ENCODE peak calls at places on chromosome 4, in ten cellular contexts. One of them, this sample, is unnamed.

GRCh38 chr4:73734405-73735070 is 5.8 kb upstream of the CXCL8 start:
- DNase-seq in GM03348: peak; percentile 54
- DNase-seq in brain pericyte: no peak
- DNase-seq in activated T-cell treated with anti-CD3 and anti-CD28 coated beads for 48 hours: no peak
- DNase-seq in mammary epithelial cell: peak; percentile 33
- DNase-seq in kidney epithelial cell: no peak
- DNase-seq in NCI-H1417: no peak
- DNase-seq in activated CD4-positive, alpha-beta T cell treated with anti-CD3 and anti-CD28 coated beads, Interleukin-2, amount 10 ng/mL, durations not matched to agents 7 days and 5 days: no peak
- DNase-seq in choroid plexus epithelial cell: peak; percentile 73
- DNase-seq in naive thymus-derived CD8-positive, alpha-beta T cell: no peak
- DNase-seq in this sample: no peak

GRCh38 chr4:54913751-54914526 is 211.5 kb downstream of the KDR start:
- DNase-seq in GM03348: no peak
- DNase-seq in brain pericyte: peak; percentile 42
- DNase-seq in activated T-cell treated with anti-CD3 and anti-CD28 coated beads for 48 hours: no peak
- DNase-seq in mammary epithelial cell: no peak
- DNase-seq in kidney epithelial cell: no peak
- DNase-seq in NCI-H1417: no peak
- DNase-seq in activated CD4-positive, alpha-beta T cell treated with anti-CD3 and anti-CD28 coated beads, Interleukin-2, amount 10 ng/mL, durations not matched to agents 7 days and 5 days: no peak
- DNase-seq in choroid plexus epithelial cell: no peak
- DNase-seq in naive thymus-derived CD8-positive, alpha-beta T cell: no peak
- DNase-seq in this sample: no peak

GRCh38 chr4:147833254-147833653 is 101.4 kb downstream of the ARHGAP10 start:
- DNase-seq in GM03348: no peak
- DNase-seq in brain pericyte: no peak
- DNase-seq in activated T-cell treated with anti-CD3 and anti-CD28 coated beads for 48 hours: no peak
- DNase-seq in mammary epithelial cell: peak; percentile 54
- DNase-seq in kidney epithelial cell: peak; percentile 58
- DNase-seq in NCI-H1417: no peak
- DNase-seq in activated CD4-positive, alpha-beta T cell treated with anti-CD3 and anti-CD28 coated beads, Interleukin-2, amount 10 ng/mL, durations not matched to agents 7 days and 5 days: no peak
- DNase-seq in choroid plexus epithelial cell: peak; percentile 52
- DNase-seq in naive thymus-derived CD8-positive, alpha-beta T cell: no peak
- DNase-seq in this sample: no peak

GRCh38 chr4:139913398-139913990 is 240.5 kb downstream of the MAML3 start:
- DNase-seq in GM03348: no peak
- DNase-seq in brain pericyte: no peak
- DNase-seq in activated T-cell treated with anti-CD3 and anti-CD28 coated beads for 48 hours: no peak
- DNase-seq in mammary epithelial cell: no peak
- DNase-seq in kidney epithelial cell: no peak
- DNase-seq in NCI-H1417: no peak
- DNase-seq in activated CD4-positive, alpha-beta T cell treated with anti-CD3 and anti-CD28 coated beads, Interleukin-2, amount 10 ng/mL, durations not matched to agents 7 days and 5 days: no peak
- DNase-seq in choroid plexus epithelial cell: peak; percentile 70
- DNase-seq in naive thymus-derived CD8-positive, alpha-beta T cell: no peak
- DNase-seq in this sample: no peak

GRCh38 chr4:73718375-73719373 is 21.7 kb upstream of the CXCL8 start:
- DNase-seq in GM03348: peak; percentile 17
- DNase-seq in brain pericyte: no peak
- DNase-seq in activated T-cell treated with anti-CD3 and anti-CD28 coated beads for 48 hours: no peak
- DNase-seq in mammary epithelial cell: peak; percentile 40
- DNase-seq in kidney epithelial cell: no peak
- DNase-seq in NCI-H1417: no peak
- DNase-seq in activated CD4-positive, alpha-beta T cell treated with anti-CD3 and anti-CD28 coated beads, Interleukin-2, amount 10 ng/mL, durations not matched to agents 7 days and 5 days: no peak
- DNase-seq in choroid plexus epithelial cell: no peak
- DNase-seq in naive thymus-derived CD8-positive, alpha-beta T cell: no peak
- DNase-seq in this sample: peak; percentile 31

GRCh38 chr4:158588777-158589176 is 67.1 kb downstream of the RXFP1 start:
- DNase-seq in GM03348: no peak
- DNase-seq in brain pericyte: no peak
- DNase-seq in activated T-cell treated with anti-CD3 and anti-CD28 coated beads for 48 hours: no peak
- DNase-seq in mammary epithelial cell: no peak
- DNase-seq in kidney epithelial cell: no peak
- DNase-seq in NCI-H1417: no peak
- DNase-seq in activated CD4-positive, alpha-beta T cell treated with anti-CD3 and anti-CD28 coated beads, Interleukin-2, amount 10 ng/mL, durations not matched to agents 7 days and 5 days: no peak
- DNase-seq in choroid plexus epithelial cell: peak; percentile 35
- DNase-seq in naive thymus-derived CD8-positive, alpha-beta T cell: no peak
- DNase-seq in this sample: no peak

GRCh38 chr4:2497931-2498330 is 29.0 kb downstream of the RNF4 start:
- DNase-seq in GM03348: no peak
- DNase-seq in brain pericyte: no peak
- DNase-seq in activated T-cell treated with anti-CD3 and anti-CD28 coated beads for 48 hours: no peak
- DNase-seq in mammary epithelial cell: no peak
- DNase-seq in kidney epithelial cell: no peak
- DNase-seq in NCI-H1417: no peak
- DNase-seq in activated CD4-positive, alpha-beta T cell treated with anti-CD3 and anti-CD28 coated beads, Interleukin-2, amount 10 ng/mL, durations not matched to agents 7 days and 5 days: no peak
- DNase-seq in choroid plexus epithelial cell: no peak
- DNase-seq in naive thymus-derived CD8-positive, alpha-beta T cell: no peak
- DNase-seq in this sample: no peak

GRCh38 chr4:188941524-188942109 is 802.4 kb downstream of the TRIML1 start:
- DNase-seq in GM03348: peak; percentile 75
- DNase-seq in brain pericyte: peak; percentile 63
- DNase-seq in activated T-cell treated with anti-CD3 and anti-CD28 coated beads for 48 hours: no peak
- DNase-seq in mammary epithelial cell: peak; percentile 99
- DNase-seq in kidney epithelial cell: peak; percentile 100
- DNase-seq in NCI-H1417: no peak
- DNase-seq in activated CD4-positive, alpha-beta T cell treated with anti-CD3 and anti-CD28 coated beads, Interleukin-2, amount 10 ng/mL, durations not matched to agents 7 days and 5 days: no peak
- DNase-seq in choroid plexus epithelial cell: peak; percentile 88
- DNase-seq in naive thymus-derived CD8-positive, alpha-beta T cell: no peak
- DNase-seq in this sample: peak; percentile 72

GRCh38 chr4:139835006-139835405 is 169.4 kb downstream of the MGST2 start:
- DNase-seq in GM03348: no peak
- DNase-seq in brain pericyte: no peak
- DNase-seq in activated T-cell treated with anti-CD3 and anti-CD28 coated beads for 48 hours: no peak
- DNase-seq in mammary epithelial cell: no peak
- DNase-seq in kidney epithelial cell: peak; percentile 31
- DNase-seq in NCI-H1417: no peak
- DNase-seq in activated CD4-positive, alpha-beta T cell treated with anti-CD3 and anti-CD28 coated beads, Interleukin-2, amount 10 ng/mL, durations not matched to agents 7 days and 5 days: no peak
- DNase-seq in choroid plexus epithelial cell: no peak
- DNase-seq in naive thymus-derived CD8-positive, alpha-beta T cell: no peak
- DNase-seq in this sample: no peak

GRCh38 chr4:19224820-19225219 is 1026.9 kb upstream of the SLIT2 start:
- DNase-seq in GM03348: peak; percentile 32
- DNase-seq in brain pericyte: no peak
- DNase-seq in activated T-cell treated with anti-CD3 and anti-CD28 coated beads for 48 hours: no peak
- DNase-seq in mammary epithelial cell: no peak
- DNase-seq in kidney epithelial cell: no peak
- DNase-seq in NCI-H1417: peak; percentile 22
- DNase-seq in activated CD4-positive, alpha-beta T cell treated with anti-CD3 and anti-CD28 coated beads, Interleukin-2, amount 10 ng/mL, durations not matched to agents 7 days and 5 days: no peak
- DNase-seq in choroid plexus epithelial cell: peak; percentile 56
- DNase-seq in naive thymus-derived CD8-positive, alpha-beta T cell: no peak
- DNase-seq in this sample: peak; percentile 60

GRCh38 chr4:35900608-35901243 is 343.6 kb downstream of the ARAP2 start:
- DNase-seq in GM03348: no peak
- DNase-seq in brain pericyte: no peak
- DNase-seq in activated T-cell treated with anti-CD3 and anti-CD28 coated beads for 48 hours: no peak
- DNase-seq in mammary epithelial cell: no peak
- DNase-seq in kidney epithelial cell: no peak
- DNase-seq in NCI-H1417: no peak
- DNase-seq in activated CD4-positive, alpha-beta T cell treated with anti-CD3 and anti-CD28 coated beads, Interleukin-2, amount 10 ng/mL, durations not matched to agents 7 days and 5 days: no peak
- DNase-seq in choroid plexus epithelial cell: no peak
- DNase-seq in naive thymus-derived CD8-positive, alpha-beta T cell: no peak
- DNase-seq in this sample: peak; percentile 23

GRCh38 chr4:69156913-69157312 is 57.6 kb downstream of the UGT2B11 start:
- DNase-seq in GM03348: no peak
- DNase-seq in brain pericyte: no peak
- DNase-seq in activated T-cell treated with anti-CD3 and anti-CD28 coated beads for 48 hours: no peak
- DNase-seq in mammary epithelial cell: peak; percentile 1
- DNase-seq in kidney epithelial cell: no peak
- DNase-seq in NCI-H1417: no peak
- DNase-seq in activated CD4-positive, alpha-beta T cell treated with anti-CD3 and anti-CD28 coated beads, Interleukin-2, amount 10 ng/mL, durations not matched to agents 7 days and 5 days: no peak
- DNase-seq in choroid plexus epithelial cell: peak; percentile 24
- DNase-seq in naive thymus-derived CD8-positive, alpha-beta T cell: no peak
- DNase-seq in this sample: peak; percentile 51

GRCh38 chr4:41363384-41363981 is 106.8 kb downstream of the UCHL1 start:
- DNase-seq in GM03348: peak; percentile 70
- DNase-seq in brain pericyte: no peak
- DNase-seq in activated T-cell treated with anti-CD3 and anti-CD28 coated beads for 48 hours: no peak
- DNase-seq in mammary epithelial cell: no peak
- DNase-seq in kidney epithelial cell: peak; percentile 50
- DNase-seq in NCI-H1417: no peak
- DNase-seq in activated CD4-positive, alpha-beta T cell treated with anti-CD3 and anti-CD28 coated beads, Interleukin-2, amount 10 ng/mL, durations not matched to agents 7 days and 5 days: no peak
- DNase-seq in choroid plexus epithelial cell: peak; percentile 22
- DNase-seq in naive thymus-derived CD8-positive, alpha-beta T cell: no peak
- DNase-seq in this sample: no peak

GRCh38 chr4:8334786-8335460 is 65.4 kb downstream of the HTRA3 start:
- DNase-seq in GM03348: no peak
- DNase-seq in brain pericyte: no peak
- DNase-seq in activated T-cell treated with anti-CD3 and anti-CD28 coated beads for 48 hours: no peak
- DNase-seq in mammary epithelial cell: no peak
- DNase-seq in kidney epithelial cell: no peak
- DNase-seq in NCI-H1417: no peak
- DNase-seq in activated CD4-positive, alpha-beta T cell treated with anti-CD3 and anti-CD28 coated beads, Interleukin-2, amount 10 ng/mL, durations not matched to agents 7 days and 5 days: no peak
- DNase-seq in choroid plexus epithelial cell: no peak
- DNase-seq in naive thymus-derived CD8-positive, alpha-beta T cell: no peak
- DNase-seq in this sample: no peak

GRCh38 chr4:38189445-38189844 is 229.2 kb downstream of the PTTG2 start:
- DNase-seq in GM03348: peak; percentile 44
- DNase-seq in brain pericyte: peak; percentile 45
- DNase-seq in activated T-cell treated with anti-CD3 and anti-CD28 coated beads for 48 hours: peak; percentile 31
- DNase-seq in mammary epithelial cell: peak; percentile 92
- DNase-seq in kidney epithelial cell: peak; percentile 85
- DNase-seq in NCI-H1417: no peak
- DNase-seq in activated CD4-positive, alpha-beta T cell treated with anti-CD3 and anti-CD28 coated beads, Interleukin-2, amount 10 ng/mL, durations not matched to agents 7 days and 5 days: no peak
- DNase-seq in choroid plexus epithelial cell: peak; percentile 81
- DNase-seq in naive thymus-derived CD8-positive, alpha-beta T cell: no peak
- DNase-seq in this sample: no peak

GRCh38 chr4:3858765-3859388 is 92.7 kb downstream of the ADRA2C start:
- DNase-seq in GM03348: no peak
- DNase-seq in brain pericyte: no peak
- DNase-seq in activated T-cell treated with anti-CD3 and anti-CD28 coated beads for 48 hours: no peak
- DNase-seq in mammary epithelial cell: no peak
- DNase-seq in kidney epithelial cell: no peak
- DNase-seq in NCI-H1417: no peak
- DNase-seq in activated CD4-positive, alpha-beta T cell treated with anti-CD3 and anti-CD28 coated beads, Interleukin-2, amount 10 ng/mL, durations not matched to agents 7 days and 5 days: no peak
- DNase-seq in choroid plexus epithelial cell: no peak
- DNase-seq in naive thymus-derived CD8-positive, alpha-beta T cell: no peak
- DNase-seq in this sample: no peak

GRCh38 chr4:46123872-46124755 is at the start of gene GABRG1:
- DNase-seq in GM03348: no peak
- DNase-seq in brain pericyte: no peak
- DNase-seq in activated T-cell treated with anti-CD3 and anti-CD28 coated beads for 48 hours: no peak
- DNase-seq in mammary epithelial cell: no peak
- DNase-seq in kidney epithelial cell: no peak
- DNase-seq in NCI-H1417: peak; percentile 13
- DNase-seq in activated CD4-positive, alpha-beta T cell treated with anti-CD3 and anti-CD28 coated beads, Interleukin-2, amount 10 ng/mL, durations not matched to agents 7 days and 5 days: no peak
- DNase-seq in choroid plexus epithelial cell: no peak
- DNase-seq in naive thymus-derived CD8-positive, alpha-beta T cell: no peak
- DNase-seq in this sample: no peak

GRCh38 chr4:61827907-61828328 is 627.8 kb downstream of the ADGRL3 start:
- DNase-seq in GM03348: no peak
- DNase-seq in brain pericyte: no peak
- DNase-seq in activated T-cell treated with anti-CD3 and anti-CD28 coated beads for 48 hours: no peak
- DNase-seq in mammary epithelial cell: no peak
- DNase-seq in kidney epithelial cell: no peak
- DNase-seq in NCI-H1417: no peak
- DNase-seq in activated CD4-positive, alpha-beta T cell treated with anti-CD3 and anti-CD28 coated beads, Interleukin-2, amount 10 ng/mL, durations not matched to agents 7 days and 5 days: no peak
- DNase-seq in choroid plexus epithelial cell: no peak
- DNase-seq in naive thymus-derived CD8-positive, alpha-beta T cell: no peak
- DNase-seq in this sample: no peak

GRCh38 chr4:108117473-108118182 is 51.1 kb downstream of the LEF1 start:
- DNase-seq in GM03348: no peak
- DNase-seq in brain pericyte: no peak
- DNase-seq in activated T-cell treated with anti-CD3 and anti-CD28 coated beads for 48 hours: no peak
- DNase-seq in mammary epithelial cell: no peak
- DNase-seq in kidney epithelial cell: peak; percentile 14
- DNase-seq in NCI-H1417: no peak
- DNase-seq in activated CD4-positive, alpha-beta T cell treated with anti-CD3 and anti-CD28 coated beads, Interleukin-2, amount 10 ng/mL, durations not matched to agents 7 days and 5 days: no peak
- DNase-seq in choroid plexus epithelial cell: peak; percentile 30
- DNase-seq in naive thymus-derived CD8-positive, alpha-beta T cell: no peak
- DNase-seq in this sample: peak; percentile 57

GRCh38 chr4:74105656-74106275 is 6.8 kb upstream of the CXCL2 start:
- DNase-seq in GM03348: no peak
- DNase-seq in brain pericyte: no peak
- DNase-seq in activated T-cell treated with anti-CD3 and anti-CD28 coated beads for 48 hours: no peak
- DNase-seq in mammary epithelial cell: no peak
- DNase-seq in kidney epithelial cell: no peak
- DNase-seq in NCI-H1417: no peak
- DNase-seq in activated CD4-positive, alpha-beta T cell treated with anti-CD3 and anti-CD28 coated beads, Interleukin-2, amount 10 ng/mL, durations not matched to agents 7 days and 5 days: no peak
- DNase-seq in choroid plexus epithelial cell: peak; percentile 34
- DNase-seq in naive thymus-derived CD8-positive, alpha-beta T cell: no peak
- DNase-seq in this sample: no peak

GRCh38 chr4:142671516-142671915 is 174.6 kb downstream of the INPP4B start:
- DNase-seq in GM03348: no peak
- DNase-seq in brain pericyte: no peak
- DNase-seq in activated T-cell treated with anti-CD3 and anti-CD28 coated beads for 48 hours: no peak
- DNase-seq in mammary epithelial cell: no peak
- DNase-seq in kidney epithelial cell: no peak
- DNase-seq in NCI-H1417: no peak
- DNase-seq in activated CD4-positive, alpha-beta T cell treated with anti-CD3 and anti-CD28 coated beads, Interleukin-2, amount 10 ng/mL, durations not matched to agents 7 days and 5 days: no peak
- DNase-seq in choroid plexus epithelial cell: peak; percentile 6
- DNase-seq in naive thymus-derived CD8-positive, alpha-beta T cell: no peak
- DNase-seq in this sample: peak; percentile 19

GRCh38 chr4:10173754-10174749 is 57.5 kb upstream of the WDR1 start:
- DNase-seq in GM03348: no peak
- DNase-seq in brain pericyte: no peak
- DNase-seq in activated T-cell treated with anti-CD3 and anti-CD28 coated beads for 48 hours: no peak
- DNase-seq in mammary epithelial cell: no peak
- DNase-seq in kidney epithelial cell: no peak
- DNase-seq in NCI-H1417: peak; percentile 21
- DNase-seq in activated CD4-positive, alpha-beta T cell treated with anti-CD3 and anti-CD28 coated beads, Interleukin-2, amount 10 ng/mL, durations not matched to agents 7 days and 5 days: no peak
- DNase-seq in choroid plexus epithelial cell: no peak
- DNase-seq in naive thymus-derived CD8-positive, alpha-beta T cell: no peak
- DNase-seq in this sample: peak; percentile 39

GRCh38 chr4:86366920-86367319 is 7.1 kb upstream of the MAPK10 start:
- DNase-seq in GM03348: no peak
- DNase-seq in brain pericyte: no peak
- DNase-seq in activated T-cell treated with anti-CD3 and anti-CD28 coated beads for 48 hours: no peak
- DNase-seq in mammary epithelial cell: no peak
- DNase-seq in kidney epithelial cell: no peak
- DNase-seq in NCI-H1417: no peak
- DNase-seq in activated CD4-positive, alpha-beta T cell treated with anti-CD3 and anti-CD28 coated beads, Interleukin-2, amount 10 ng/mL, durations not matched to agents 7 days and 5 days: no peak
- DNase-seq in choroid plexus epithelial cell: no peak
- DNase-seq in naive thymus-derived CD8-positive, alpha-beta T cell: no peak
- DNase-seq in this sample: no peak

GRCh38 chr4:143344011-143344410 is 7.3 kb downstream of the GAB1 start:
- DNase-seq in GM03348: no peak
- DNase-seq in brain pericyte: no peak
- DNase-seq in activated T-cell treated with anti-CD3 and anti-CD28 coated beads for 48 hours: no peak
- DNase-seq in mammary epithelial cell: peak; percentile 28
- DNase-seq in kidney epithelial cell: no peak
- DNase-seq in NCI-H1417: no peak
- DNase-seq in activated CD4-positive, alpha-beta T cell treated with anti-CD3 and anti-CD28 coated beads, Interleukin-2, amount 10 ng/mL, durations not matched to agents 7 days and 5 days: no peak
- DNase-seq in choroid plexus epithelial cell: no peak
- DNase-seq in naive thymus-derived CD8-positive, alpha-beta T cell: no peak
- DNase-seq in this sample: no peak

GRCh38 chr4:98092833-98093439 is 50.3 kb downstream of the STPG2 start:
- DNase-seq in GM03348: peak; percentile 4
- DNase-seq in brain pericyte: no peak
- DNase-seq in activated T-cell treated with anti-CD3 and anti-CD28 coated beads for 48 hours: no peak
- DNase-seq in mammary epithelial cell: no peak
- DNase-seq in kidney epithelial cell: no peak
- DNase-seq in NCI-H1417: peak; percentile 16
- DNase-seq in activated CD4-positive, alpha-beta T cell treated with anti-CD3 and anti-CD28 coated beads, Interleukin-2, amount 10 ng/mL, durations not matched to agents 7 days and 5 days: no peak
- DNase-seq in choroid plexus epithelial cell: peak; percentile 53
- DNase-seq in naive thymus-derived CD8-positive, alpha-beta T cell: no peak
- DNase-seq in this sample: peak; percentile 58

GRCh38 chr4:8649631-8650261 is 57.2 kb downstream of the CPZ start:
- DNase-seq in GM03348: no peak
- DNase-seq in brain pericyte: no peak
- DNase-seq in activated T-cell treated with anti-CD3 and anti-CD28 coated beads for 48 hours: no peak
- DNase-seq in mammary epithelial cell: no peak
- DNase-seq in kidney epithelial cell: no peak
- DNase-seq in NCI-H1417: no peak
- DNase-seq in activated CD4-positive, alpha-beta T cell treated with anti-CD3 and anti-CD28 coated beads, Interleukin-2, amount 10 ng/mL, durations not matched to agents 7 days and 5 days: no peak
- DNase-seq in choroid plexus epithelial cell: no peak
- DNase-seq in naive thymus-derived CD8-positive, alpha-beta T cell: no peak
- DNase-seq in this sample: no peak

GRCh38 chr4:98203406-98204235 is 57.6 kb upstream of the RAP1GDS1 start:
- DNase-seq in GM03348: no peak
- DNase-seq in brain pericyte: no peak
- DNase-seq in activated T-cell treated with anti-CD3 and anti-CD28 coated beads for 48 hours: no peak
- DNase-seq in mammary epithelial cell: no peak
- DNase-seq in kidney epithelial cell: no peak
- DNase-seq in NCI-H1417: no peak
- DNase-seq in activated CD4-positive, alpha-beta T cell treated with anti-CD3 and anti-CD28 coated beads, Interleukin-2, amount 10 ng/mL, durations not matched to agents 7 days and 5 days: no peak
- DNase-seq in choroid plexus epithelial cell: no peak
- DNase-seq in naive thymus-derived CD8-positive, alpha-beta T cell: no peak
- DNase-seq in this sample: peak; percentile 70

GRCh38 chr4:105196523-105197145 is 50.0 kb downstream of the TET2 start:
- DNase-seq in GM03348: no peak
- DNase-seq in brain pericyte: no peak
- DNase-seq in activated T-cell treated with anti-CD3 and anti-CD28 coated beads for 48 hours: no peak
- DNase-seq in mammary epithelial cell: no peak
- DNase-seq in kidney epithelial cell: no peak
- DNase-seq in NCI-H1417: peak; percentile 4
- DNase-seq in activated CD4-positive, alpha-beta T cell treated with anti-CD3 and anti-CD28 coated beads, Interleukin-2, amount 10 ng/mL, durations not matched to agents 7 days and 5 days: no peak
- DNase-seq in choroid plexus epithelial cell: peak; percentile 41
- DNase-seq in naive thymus-derived CD8-positive, alpha-beta T cell: peak; percentile 2
- DNase-seq in this sample: peak; percentile 78

This sample was measured in OCI-M1.